ENCODE peak calls at places on chromosome 6, in eight cellular contexts. N, C, L, V, P, F, H and Z are unnamed samples. For H3K4me1, the result is how much of the 10 kb centered on the place peaks cover.

GRCh38 chr6:83226517-83226916 is 33.4 kb downstream of the RWDD2A start:
- DNase-seq in L (no peak), V (no peak), P (no peak), C (no peak), H (peak), F (no peak), N (no peak), Z (no peak)

GRCh38 chr6:104357928-104358327 is 501.8 kb downstream of the HACE1 start:
- DNase-seq in V (no peak), H (no peak), L (no peak), F (no peak), P (no peak), C (no peak), N (no peak), Z (no peak)

GRCh38 chr6:158737710-158738615 is 81.2 kb downstream of the EZR start:
- DNase-seq in L (no peak), P (no peak), F (no peak), C (no peak), V (no peak), N (no peak), H (peak), Z (no peak)

GRCh38 chr6:156617376-156617775 is 159.8 kb upstream of the ARID1B start:
- DNase-seq in P (no peak), F (no peak), L (peak), H (no peak), C (peak), N (no peak), V (no peak), Z (no peak)

GRCh38 chr6:39003072-39003471 is 45.5 kb upstream of the GLP1R start:
- DNase-seq in H (no peak), P (no peak), F (no peak), L (no peak), V (no peak), C (peak), N (no peak), Z (no peak)

GRCh38 chr6:81938991-81939773 is 186.7 kb upstream of the TENT5A start:
- DNase-seq in N (no peak), C (no peak), H (peak), V (no peak), L (no peak), P (no peak), F (no peak), Z (no peak)

GRCh38 chr6:130676077-130676772 is 151.0 kb upstream of the SMLR1 start:
- DNase-seq in F (no peak), H (no peak), V (no peak), N (no peak), C (no peak), L (no peak), P (no peak), Z (no peak)

GRCh38 chr6:18503588-18504231 is 116.6 kb downstream of the RNF144B start:
- DNase-seq in H (peak), V (no peak), L (peak), C (peak), P (peak), N (no peak), F (no peak), Z (peak)

GRCh38 chr6:139159016-139159415 is 24.1 kb downstream of the HECA start:
- DNase-seq in N (no peak), V (no peak), L (no peak), C (no peak), P (no peak), H (peak), F (no peak), Z (no peak)

GRCh38 chr6:117265425-117266266 is at the start of gene VGLL2:
- DNase-seq in V (peak), H (peak), F (peak), P (no peak), N (peak), L (peak), C (no peak), Z (no peak)

GRCh38 chr6:26205161-26205624 is 118.0 kb downstream of the HFE start:
- DNase-seq in C (peak), L (peak), F (peak), N (peak), V (peak), P (peak), H (peak), Z (peak)

GRCh38 chr6:33705268-33705885 is 6.1 kb downstream of the UQCC2 start:
- DNase-seq in P (no peak), N (no peak), L (no peak), F (no peak), H (peak), C (no peak), V (no peak), Z (no peak)

GRCh38 chr6:15420959-15421438 is 175.1 kb downstream of the JARID2 start:
- DNase-seq in P (peak), C (no peak), V (no peak), F (no peak), N (no peak), L (no peak), H (no peak), Z (no peak)

GRCh38 chr6:139474145-139475108 is 100.0 kb upstream of the CITED2 start:
- DNase-seq in N (no peak), V (no peak), L (peak), F (no peak), H (peak), P (no peak), C (peak), Z (no peak)

GRCh38 chr6:87407531-87407895 is 259 bp upstream of the CFAP206 start:
- DNase-seq in C (no peak), H (peak), V (no peak), P (no peak), N (no peak), L (peak), F (no peak), Z (no peak)

GRCh38 chr6:21064716-21065340 is 528.7 kb upstream of the SOX4 start:
- DNase-seq in C (no peak), N (no peak), L (no peak), H (no peak), F (no peak), P (no peak), V (no peak), Z (no peak)

GRCh38 chr6:71245265-71246049 is 43.2 kb upstream of the OGFRL1 start:
- DNase-seq in H (no peak), C (no peak), V (no peak), P (no peak), N (no peak), F (no peak), L (no peak), Z (no peak)

GRCh38 chr6:131755597-131755996 is 44.8 kb upstream of the CTAGE9 start:
- DNase-seq in F (no peak), P (no peak), L (no peak), H (peak), N (no peak), V (no peak), C (no peak), Z (no peak)

GRCh38 chr6:18724056-18724455 is 336.9 kb downstream of the RNF144B start:
- DNase-seq in P (no peak), F (no peak), V (no peak), C (no peak), N (no peak), H (no peak), L (no peak), Z (no peak)

GRCh38 chr6:148037496-148037895 is 305.1 kb upstream of the SASH1 start:
- DNase-seq in N (no peak), H (peak), V (no peak), L (no peak), C (no peak), F (no peak), P (no peak), Z (no peak)

GRCh38 chr6:57267586-57268293 is 45.6 kb upstream of the RAB23 start:
- DNase-seq in H (peak), F (no peak), P (peak), C (peak), L (no peak), N (no peak), V (no peak), Z (peak)

GRCh38 chr6:129863664-129864063 is 2.5 kb upstream of the TMEM244 start:
- DNase-seq in V (no peak), H (peak), P (no peak), N (no peak), C (no peak), F (no peak), L (no peak), Z (no peak)

GRCh38 chr6:158068893-158069799 is 87.5 kb downstream of the SYNJ2 start:
- DNase-seq in F (peak), H (peak), P (no peak), N (no peak), C (peak), L (peak), V (peak), Z (no peak)

GRCh38 chr6:135567375-135568083 is 70.0 kb upstream of the AHI1 start:
- DNase-seq in C (no peak), F (no peak), H (no peak), V (no peak), N (no peak), P (no peak), L (no peak), Z (no peak)

GRCh38 chr6:106973018-106973840 is 1.3 kb downstream of the CD24 start:
- DNase-seq in N (no peak), L (peak), P (no peak), F (no peak), C (no peak), H (no peak), V (peak), Z (no peak)

GRCh38 chr6:40825085-40825484 is 213.9 kb downstream of the UNC5CL start:
- DNase-seq in V (no peak), F (no peak), C (no peak), L (no peak), N (no peak), P (no peak), H (no peak), Z (no peak)

GRCh38 chr6:132300323-132300949 is 100.8 kb downstream of the MOXD1 start:
- DNase-seq in N (no peak), C (peak), F (no peak), P (no peak), V (no peak), H (peak), L (no peak), Z (no peak)

GRCh38 chr6:87277123-87277522 is 45.3 kb upstream of the SMIM8 start:
- DNase-seq in F (no peak), V (no peak), C (no peak), P (no peak), H (peak), L (no peak), N (no peak), Z (no peak)

GRCh38 chr6:111987295-111987694 is 66.6 kb upstream of the CCN6 start:
- DNase-seq in H (peak), C (no peak), L (no peak), V (no peak), F (no peak), P (no peak), N (no peak), Z (no peak)

GRCh38 chr6:27293436-27294152 is 18.5 kb downstream of the POM121L2 start:
- DNase-seq in P (no peak), F (no peak), V (no peak), H (peak), L (no peak), N (no peak), C (peak), Z (no peak)

GRCh38 chr6:12717356-12717755 is 789 bp downstream of the PHACTR1 start:
- DNase-seq in F (no peak), N (no peak), P (no peak), C (no peak), V (no peak), H (no peak), L (no peak), Z (no peak)

GRCh38 chr6:137903274-137903932 is 36.3 kb downstream of the TNFAIP3 start:
- DNase-seq in L (no peak), C (no peak), H (no peak), P (no peak), V (no peak), N (no peak), F (no peak), Z (no peak)

GRCh38 chr6:47161176-47161687 is 119.1 kb upstream of the ADGRF1 start:
- DNase-seq in H (peak), F (no peak), P (no peak), V (no peak), L (peak), N (no peak), C (no peak), Z (no peak)

GRCh38 chr6:108735310-108735990 is 112.8 kb upstream of the ARMC2 start:
- DNase-seq in V (no peak), P (no peak), L (no peak), N (no peak), C (no peak), H (no peak), F (no peak), Z (no peak)

GRCh38 chr6:155523821-155524238 is 68.2 kb upstream of the NOX3 start:
- DNase-seq in L (no peak), N (no peak), V (no peak), C (no peak), F (no peak), P (no peak), H (no peak), Z (no peak)

GRCh38 chr6:41159415-41160082 is 3.4 kb downstream of the TREM2 start:
- DNase-seq in H (peak), C (no peak), V (no peak), N (no peak), P (no peak), L (no peak), F (no peak), Z (no peak)

GRCh38 chr6:107046316-107046715 is 18.3 kb downstream of the MTRES1 start:
- DNase-seq in P (no peak), N (no peak), V (no peak), F (no peak), C (no peak), L (no peak), H (no peak), Z (no peak)

GRCh38 chr6:128515550-128516513 is 4.6 kb downstream of the PTPRK start:
- DNase-seq in C (no peak), F (no peak), H (peak), P (no peak), L (no peak), N (no peak), V (no peak), Z (no peak)
- H3K27ac ChIP-seq in C (no peak), F (peak), H (no peak), P (no peak), L (peak), N (peak), V (no peak), Z (no peak)

GRCh38 chr6:1613631-1614447 is 4.1 kb downstream of the FOXC1 start:
- DNase-seq in N (peak), C (no peak), H (peak), V (no peak), P (no peak), F (no peak), L (no peak), Z (no peak)
- H3K4me3 ChIP-seq in N (peak), C (no peak), H (peak), V (peak), P (no peak), F (peak), L (no peak), Z (no peak)

DNA sequence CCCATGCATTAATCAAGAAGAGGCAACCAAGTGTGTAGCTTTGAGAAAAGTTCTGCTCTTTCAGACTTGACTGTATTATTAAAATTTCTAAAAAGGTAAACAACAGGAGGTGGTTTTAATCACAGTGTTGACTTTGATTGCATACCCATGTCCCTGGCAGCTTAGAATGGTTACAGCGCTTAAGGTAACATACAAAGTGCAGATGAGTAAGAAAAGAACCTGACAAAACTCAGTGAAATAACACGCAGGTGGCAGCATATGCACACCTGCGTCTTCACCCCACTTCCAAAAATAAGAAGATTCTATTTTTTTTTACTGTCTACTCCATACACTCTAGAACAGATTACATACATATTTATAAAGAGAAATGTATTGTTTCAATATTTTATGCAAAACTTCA is 233.5 kb downstream of the GMPR start:
- DNase-seq in C (no peak), F (no peak), H (no peak), P (no peak), L (no peak), N (no peak), V (no peak), Z (no peak)
- H3K4me1 ChIP-seq in C (under half), F (under half), H (under half), P (under half), L (under half), N (under half), V (under half), Z (under half)

DNA sequence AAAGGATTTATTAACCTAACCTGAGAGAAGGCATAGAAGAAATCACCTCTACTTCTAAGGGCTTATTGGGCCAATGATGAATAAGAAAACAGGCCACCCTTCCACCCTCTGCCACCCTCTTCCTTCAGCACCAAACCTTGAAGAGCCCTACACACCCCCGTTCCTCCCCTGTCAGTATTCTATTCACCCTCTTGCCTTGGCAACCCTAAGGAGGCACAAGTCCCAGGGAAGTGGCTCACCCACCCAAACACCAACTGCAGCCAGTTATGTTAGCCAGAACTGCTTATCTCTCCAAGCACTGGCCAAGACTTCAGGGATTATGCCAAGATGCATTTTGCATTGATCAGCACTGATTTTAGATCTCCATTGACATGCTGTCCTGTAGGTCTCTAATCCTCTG is 15.9 kb downstream of the CNKSR3 start:
- DNase-seq in H (no peak), V (no peak), C (no peak), P (no peak), F (no peak), N (no peak), L (no peak), Z (no peak)
- H3K27ac ChIP-seq in H (no peak), V (no peak), C (no peak), P (no peak), F (no peak), N (no peak), L (no peak), Z (no peak)

GRCh38 chr6:144064831-144065668 is 30.3 kb downstream of the SF3B5 start:
- DNase-seq in P (no peak), F (no peak), C (no peak), V (no peak), L (peak), N (no peak), H (no peak), Z (no peak)
- H3K4me3 ChIP-seq in P (peak), F (peak), C (peak), V (peak), L (peak), N (peak), H (peak), Z (no peak)

GRCh38 chr6:90406142-90406794 is 109.6 kb upstream of the BACH2 start:
- DNase-seq in N (no peak), P (no peak), C (peak), V (no peak), F (no peak), L (no peak), H (peak), Z (no peak)
- H3K4me1 ChIP-seq in N (under half), P (under half), C (under half), V (under half), F (under half), L (under half), H (under half), Z (under half)